ENCODE peak calls at places on chromosomes 7 and 10, in six cellular contexts. I, D, G, F, N and R are unnamed samples.

GRCh38 chr10:103545366-103545765 is 51.9 kb downstream of the NEURL1 start:
- DNase-seq in I (no peak), G (no peak), F (no peak), N (no peak), D (peak; percentile 7), R (no peak)

GRCh38 chr7:130141161-130141857 is 63.9 kb downstream of the TMEM209 start:
- DNase-seq in D (peak; percentile 88), I (peak; percentile 73), G (no peak), F (peak; percentile 38), N (peak; percentile 58), R (peak; percentile 93)

GRCh38 chr7:138524259-138524658 is 64.2 kb downstream of the TRIM24 start:
- DNase-seq in G (no peak), F (no peak), D (no peak), I (no peak), N (no peak), R (no peak)

GRCh38 chr7:145868935-145869334 is 247.7 kb upstream of the CNTNAP2 start:
- DNase-seq in F (no peak), D (no peak), I (no peak), G (no peak), N (no peak), R (no peak)

GRCh38 chr10:70456164-70456563 is 14.7 kb upstream of the NODAL start:
- DNase-seq in N (no peak), G (no peak), D (no peak), I (no peak), F (no peak), R (no peak)

GRCh38 chr10:102675887-102676616 is 31.8 kb downstream of the TRIM8 start:
- DNase-seq in G (peak; percentile 73), I (no peak), F (no peak), D (peak; percentile 41), N (no peak), R (no peak)

GRCh38 chr10:112362833-112363232 is 11.1 kb upstream of the ACSL5 start:
- DNase-seq in G (peak; percentile 78), I (no peak), D (no peak), N (no peak), F (no peak), R (no peak)

GRCh38 chr7:55427800-55428199 is 62.7 kb downstream of the LANCL2 start:
- DNase-seq in D (no peak), G (no peak), N (no peak), I (no peak), F (no peak), R (no peak)

GRCh38 chr7:106329408-106329807 is 44.6 kb upstream of the NAMPT start:
- DNase-seq in G (no peak), F (no peak), I (no peak), N (no peak), D (no peak), R (no peak)

GRCh38 chr7:127437772-127438330 is 45.3 kb upstream of the ZNF800 start:
- DNase-seq in F (no peak), D (no peak), I (no peak), G (no peak), N (no peak), R (no peak)

GRCh38 chr10:105352281-105352680 is 711.2 kb downstream of the SORCS3 start:
- DNase-seq in N (no peak), I (no peak), D (no peak), G (no peak), F (no peak), R (no peak)

GRCh38 chr10:56653289-56653688 is 292.2 kb upstream of the ZWINT start:
- DNase-seq in G (no peak), N (no peak), I (no peak), F (no peak), D (no peak), R (no peak)

GRCh38 chr7:36131026-36131425 is 22.0 kb upstream of the EEPD1 start:
- DNase-seq in D (no peak), I (no peak), F (no peak), N (no peak), G (no peak), R (no peak)

GRCh38 chr10:107409517-107409916 is 245.0 kb upstream of the SORCS1 start:
- DNase-seq in D (no peak), G (no peak), N (no peak), I (no peak), F (no peak), R (peak; percentile 38)

GRCh38 chr10:74213571-74214162 is 62.6 kb downstream of the ADK start:
- DNase-seq in I (no peak), G (no peak), D (no peak), N (no peak), F (no peak), R (peak; percentile 25)

GRCh38 chr7:101177644-101178043 is 2.4 kb downstream of the NAT16 start:
- DNase-seq in N (no peak), D (no peak), I (no peak), G (no peak), F (no peak), R (peak; percentile 57)

GRCh38 chr7:82624337-82624736 is 180.8 kb upstream of the CACNA2D1 start:
- DNase-seq in F (no peak), I (no peak), G (no peak), D (no peak), N (no peak), R (no peak)

GRCh38 chr10:4263281-4263921 is 478.4 kb upstream of the KLF6 start:
- DNase-seq in G (no peak), N (no peak), I (no peak), F (no peak), D (no peak), R (no peak)

GRCh38 chr10:113890769-113891168 is 36.3 kb downstream of the NHLRC2 start:
- DNase-seq in D (no peak), F (no peak), G (no peak), N (no peak), I (no peak), R (peak; percentile 13)

GRCh38 chr10:70132098-70133029 is at the start of gene AIFM2:
- DNase-seq in D (peak; percentile 94), N (peak; percentile 56), G (peak; percentile 86), I (peak; percentile 77), F (peak; percentile 41), R (peak; percentile 77)

GRCh38 chr10:122662231-122662630 is 37.4 kb downstream of the C10orf120 start:
- DNase-seq in D (no peak), G (no peak), I (no peak), N (no peak), F (no peak), R (no peak)

GRCh38 chr7:130207033-130207432 is 627 bp upstream of the SSMEM1 start:
- DNase-seq in D (no peak), F (no peak), I (no peak), G (no peak), N (no peak), R (no peak)

GRCh38 chr7:16695621-16696237 is 49.7 kb downstream of the BZW2 start:
- DNase-seq in G (no peak), N (no peak), F (peak; percentile 12), I (peak; percentile 17), D (no peak), R (peak; percentile 56)

GRCh38 chr10:60573342-60573741 is 183.7 kb upstream of the ANK3 start:
- DNase-seq in G (no peak), F (no peak), I (no peak), N (no peak), D (no peak), R (no peak)

GRCh38 chr7:6437251-6437650 is 10.5 kb downstream of the DAGLB start:
- DNase-seq in I (no peak), N (no peak), D (no peak), G (no peak), F (no peak), R (no peak)
- H3K27ac ChIP-seq in I (no peak overlapping the region), N (no peak overlapping the region), D (no peak overlapping the region), G (no peak overlapping the region), F (peak overlapping the region; percentile 87), R (no peak overlapping the region)

GRCh38 chr10:44958196-44958896 is 1.3 kb upstream of the RASSF4 start:
- DNase-seq in G (peak; percentile 74), I (no peak), F (no peak), D (no peak), N (peak; percentile 12), R (no peak)
- H3K27ac ChIP-seq in G (peak overlapping the region; percentile 91), I (peak overlapping the region; percentile 91), F (peak overlapping the region; percentile 76), D (no peak overlapping the region), N (peak overlapping the region; percentile 94), R (peak overlapping the region; percentile 94)

GRCh38 chr10:48623009-48623408 is 18.1 kb upstream of the ARHGAP22 start:
- DNase-seq in G (no peak), F (no peak), D (no peak), I (no peak), N (no peak), R (no peak)
- H3K27ac ChIP-seq in G (peak overlapping the region; percentile 40), F (no peak overlapping the region), D (no peak overlapping the region), I (no peak overlapping the region), N (no peak overlapping the region), R (no peak overlapping the region)

GRCh38 chr10:109982123-109982522 is 25.7 kb upstream of the ADD3 start:
- DNase-seq in I (no peak), G (no peak), F (no peak), D (no peak), N (no peak), R (peak; percentile 64)

GRCh38 chr10:109979215-109979614 is 28.6 kb upstream of the ADD3 start:
- DNase-seq in G (no peak), N (no peak), F (no peak), D (no peak), I (no peak), R (no peak)

GRCh38 chr10:109984013-109984412 is 23.8 kb upstream of the ADD3 start:
- DNase-seq in D (no peak), N (no peak), I (no peak), F (no peak), G (no peak), R (no peak)

GRCh38 chr10:109982812-109983211 is 25.0 kb upstream of the ADD3 start:
- DNase-seq in N (no peak), D (no peak), G (no peak), I (no peak), F (no peak), R (peak; percentile 45)

DNA sequence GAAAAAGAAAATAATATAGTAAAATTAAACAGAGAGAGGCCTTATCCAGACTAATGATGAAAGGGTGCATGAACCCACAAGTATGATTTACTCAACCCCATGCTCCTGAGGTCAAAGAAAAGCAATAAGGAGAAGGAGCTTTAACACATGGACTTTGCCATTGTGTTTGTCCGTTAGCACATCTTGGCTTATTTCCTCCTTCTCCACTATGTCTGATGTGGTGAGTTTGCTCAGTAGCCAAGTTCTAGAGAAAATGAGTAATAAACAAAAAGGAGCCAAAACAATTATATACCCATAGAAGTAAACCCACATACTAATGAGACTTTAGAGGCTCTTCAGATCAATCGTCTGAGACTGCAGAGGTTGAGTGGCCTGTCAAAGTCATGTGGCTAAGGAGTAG is 26.1 kb upstream of the ADD3 start:
- DNase-seq in I (no peak), F (no peak), N (no peak), G (no peak), D (no peak), R (no peak)
- H3K27ac ChIP-seq in I (no peak overlapping the region), F (no peak overlapping the region), N (peak overlapping the region; percentile 76), G (no peak overlapping the region), D (peak overlapping the region; percentile 76), R (no peak overlapping the region)